ENCODE peak calls at places on chromosomes 1 and 21, in six cellular contexts. One of them, this sample, is unnamed.

GRCh38 chr1:236280438-236281285 is 1.1 kb downstream of the ERO1B start:
- DNase-seq in H1: no peak
- DNase-seq in K562: peak
- DNase-seq in GM12891: no peak
- DNase-seq in GM12878: no peak
- DNase-seq in HepG2: no peak
- DNase-seq in this sample: no peak

GRCh38 chr1:55559802-55560201 is 344.6 kb upstream of the USP24 start:
- DNase-seq in H1: no peak
- DNase-seq in K562: no peak
- DNase-seq in GM12891: no peak
- DNase-seq in GM12878: no peak
- DNase-seq in HepG2: no peak
- DNase-seq in this sample: no peak

GRCh38 chr21:26445440-26445839 is 127.6 kb downstream of the CYYR1 start:
- DNase-seq in H1: no peak
- DNase-seq in K562: no peak
- DNase-seq in GM12891: no peak
- DNase-seq in GM12878: no peak
- DNase-seq in HepG2: no peak
- DNase-seq in this sample: no peak

GRCh38 chr1:239308701-239309333 is 77.6 kb upstream of the CHRM3 start:
- DNase-seq in H1: peak
- DNase-seq in K562: peak
- DNase-seq in GM12891: peak
- DNase-seq in GM12878: no peak
- DNase-seq in HepG2: no peak
- DNase-seq in this sample: no peak

GRCh38 chr1:181044449-181044966 is 10.7 kb downstream of the MR1 start:
- DNase-seq in H1: no peak
- DNase-seq in K562: no peak
- DNase-seq in GM12891: peak
- DNase-seq in GM12878: peak
- DNase-seq in HepG2: peak
- DNase-seq in this sample: no peak

GRCh38 chr1:93541045-93541444 is 93.1 kb downstream of the FNBP1L start:
- DNase-seq in H1: no peak
- DNase-seq in K562: no peak
- DNase-seq in GM12891: no peak
- DNase-seq in GM12878: no peak
- DNase-seq in HepG2: no peak
- DNase-seq in this sample: no peak

GRCh38 chr1:38929476-38929875 is 12.2 kb downstream of the RHBDL2 start:
- DNase-seq in H1: no peak
- DNase-seq in K562: no peak
- DNase-seq in GM12891: no peak
- DNase-seq in GM12878: no peak
- DNase-seq in HepG2: no peak
- DNase-seq in this sample: no peak

GRCh38 chr1:116724765-116725375 is 29.4 kb upstream of the CD2 start:
- DNase-seq in H1: no peak
- DNase-seq in K562: peak
- DNase-seq in GM12891: no peak
- DNase-seq in GM12878: no peak
- DNase-seq in HepG2: peak
- DNase-seq in this sample: no peak

GRCh38 chr1:59879556-59879955 is 47.0 kb downstream of the CYP2J2 start:
- DNase-seq in H1: no peak
- DNase-seq in K562: peak
- DNase-seq in GM12891: no peak
- DNase-seq in GM12878: no peak
- DNase-seq in HepG2: peak
- DNase-seq in this sample: no peak

GRCh38 chr1:205669341-205670142 is 10.8 kb downstream of the SLC45A3 start:
- DNase-seq in H1: no peak
- DNase-seq in K562: no peak
- DNase-seq in GM12891: no peak
- DNase-seq in GM12878: no peak
- DNase-seq in HepG2: no peak
- DNase-seq in this sample: peak

GRCh38 chr1:217164403-217164802 is 441.2 kb upstream of the ESRRG start:
- DNase-seq in H1: no peak
- DNase-seq in K562: no peak
- DNase-seq in GM12891: no peak
- DNase-seq in GM12878: no peak
- DNase-seq in HepG2: no peak
- DNase-seq in this sample: no peak

GRCh38 chr1:15616704-15617172 is 520 bp upstream of the DDI2 start:
- DNase-seq in H1: no peak
- DNase-seq in K562: no peak
- DNase-seq in GM12891: no peak
- DNase-seq in GM12878: no peak
- DNase-seq in HepG2: no peak
- DNase-seq in this sample: no peak

GRCh38 chr1:244460195-244460594 is 878 bp upstream of the CATSPERE start:
- DNase-seq in H1: no peak
- DNase-seq in K562: peak
- DNase-seq in GM12891: no peak
- DNase-seq in GM12878: no peak
- DNase-seq in HepG2: no peak
- DNase-seq in this sample: no peak

GRCh38 chr1:227134686-227135314 is 183.5 kb downstream of the CDC42BPA start:
- DNase-seq in H1: no peak
- DNase-seq in K562: peak
- DNase-seq in GM12891: no peak
- DNase-seq in GM12878: no peak
- DNase-seq in HepG2: no peak
- DNase-seq in this sample: no peak

GRCh38 chr1:167617100-167617949 is 12.7 kb upstream of the RCSD1 start:
- DNase-seq in H1: no peak
- DNase-seq in K562: peak
- DNase-seq in GM12891: no peak
- DNase-seq in GM12878: peak
- DNase-seq in HepG2: no peak
- DNase-seq in this sample: no peak

GRCh38 chr1:17213433-17214148 is 8.7 kb downstream of the PADI1 start:
- DNase-seq in H1: no peak
- DNase-seq in K562: no peak
- DNase-seq in GM12891: no peak
- DNase-seq in GM12878: no peak
- DNase-seq in HepG2: no peak
- DNase-seq in this sample: no peak

GRCh38 chr1:3930282-3930681 is 30.2 kb upstream of the C1orf174 start:
- DNase-seq in H1: no peak
- DNase-seq in K562: no peak
- DNase-seq in GM12891: no peak
- DNase-seq in GM12878: no peak
- DNase-seq in HepG2: no peak
- DNase-seq in this sample: no peak

GRCh38 chr1:111197598-111198289 is 2.7 kb downstream of the DENND2D start:
- DNase-seq in H1: peak
- DNase-seq in K562: peak
- DNase-seq in GM12891: no peak
- DNase-seq in GM12878: no peak
- DNase-seq in HepG2: no peak
- DNase-seq in this sample: no peak

GRCh38 chr1:100354971-100355394 is 2.7 kb downstream of the CDC14A start:
- DNase-seq in H1: no peak
- DNase-seq in K562: peak
- DNase-seq in GM12891: no peak
- DNase-seq in GM12878: no peak
- DNase-seq in HepG2: peak
- DNase-seq in this sample: no peak

GRCh38 chr1:89429062-89429461 is 65.2 kb downstream of the GBP6 start:
- DNase-seq in H1: no peak
- DNase-seq in K562: no peak
- DNase-seq in GM12891: no peak
- DNase-seq in GM12878: no peak
- DNase-seq in HepG2: no peak
- DNase-seq in this sample: no peak

GRCh38 chr1:87674791-87675190 is 346.1 kb downstream of the LMO4 start:
- DNase-seq in H1: no peak
- DNase-seq in K562: no peak
- DNase-seq in GM12891: no peak
- DNase-seq in GM12878: no peak
- DNase-seq in HepG2: no peak
- DNase-seq in this sample: no peak

DNA sequence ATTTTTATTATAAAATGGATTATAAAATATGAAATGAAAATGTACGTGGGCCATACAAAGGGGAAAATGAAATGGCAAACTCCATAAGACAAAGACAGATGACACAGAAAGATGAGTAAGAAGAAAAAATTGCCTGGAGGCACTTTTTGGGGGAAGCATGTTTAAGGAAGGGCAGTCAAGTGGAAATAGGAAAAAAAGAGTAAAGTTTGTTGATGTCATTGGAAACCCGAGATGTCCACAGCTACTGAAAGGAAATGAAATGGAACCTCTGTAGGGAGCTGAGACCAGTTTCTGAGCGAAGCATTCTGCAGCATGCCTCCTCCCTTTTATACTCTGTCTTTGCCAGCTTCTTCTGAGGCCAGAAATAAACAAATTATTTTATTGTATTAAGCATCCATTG is 203.4 kb upstream of the UBE2U start:
- DNase-seq in H1: no peak
- DNase-seq in K562: no peak
- DNase-seq in GM12891: no peak
- DNase-seq in GM12878: no peak
- DNase-seq in HepG2: no peak
- DNase-seq in this sample: no peak
- TF ChIP-seq TAF1 in H1: no peak
- TF ChIP-seq TAF1 in K562: no peak
- TF ChIP-seq TAF1 in GM12891: no peak
- TF ChIP-seq TAF1 in GM12878: no peak
- TF ChIP-seq TAF1 in HepG2: no peak
- TF ChIP-seq TAF1 in this sample: no peak

DNA sequence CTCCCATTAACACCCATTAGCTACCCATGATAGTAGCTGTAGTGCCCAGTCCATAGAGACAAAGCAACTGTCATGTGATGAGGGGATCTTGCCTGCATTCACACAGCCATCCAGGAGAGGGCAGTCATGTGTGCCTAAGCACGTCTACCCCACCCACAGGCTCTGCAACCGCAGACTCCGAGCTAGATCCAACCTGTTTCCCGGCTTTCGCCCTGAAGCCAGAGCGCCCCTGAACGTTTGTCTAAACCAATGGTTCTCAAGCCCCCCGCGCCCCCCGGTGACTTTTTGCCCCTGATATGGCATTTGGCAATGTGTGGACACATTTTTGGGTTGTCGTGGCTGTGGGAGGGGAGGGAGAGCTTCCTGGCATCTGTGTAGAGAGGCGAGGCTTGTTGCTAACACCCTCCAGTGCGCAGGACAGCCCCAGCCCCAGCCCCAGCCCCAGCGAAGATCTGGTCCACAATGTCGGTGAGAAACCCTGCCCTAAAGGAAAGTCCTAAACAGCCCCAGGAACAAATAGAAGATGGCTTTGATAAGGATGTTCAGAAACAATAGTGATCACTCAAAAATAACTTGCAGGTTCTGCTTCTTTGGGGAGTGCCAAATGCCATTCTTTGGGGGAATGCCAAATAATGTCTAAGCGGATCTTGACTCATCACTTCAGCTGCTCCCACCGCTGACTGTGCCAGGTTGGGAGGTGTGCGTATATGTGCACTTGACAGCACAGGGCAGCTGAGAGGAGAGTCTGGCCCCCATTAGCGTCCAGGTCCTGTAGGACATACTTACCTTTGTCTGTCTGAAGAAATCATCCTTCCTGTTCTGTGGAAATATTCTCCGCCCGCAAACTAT is 34.5 kb downstream of the SLC44A3 start:
- DNase-seq in H1: peak
- DNase-seq in K562: peak
- DNase-seq in GM12891: peak
- DNase-seq in GM12878: peak
- DNase-seq in HepG2: peak
- DNase-seq in this sample: peak
- TF ChIP-seq POLR2A in H1: no peak
- TF ChIP-seq POLR2A in K562: no peak
- TF ChIP-seq POLR2A in GM12891: no peak
- TF ChIP-seq POLR2A in GM12878: no peak
- TF ChIP-seq POLR2A in HepG2: no peak
- TF ChIP-seq POLR2A in this sample: no peak

GRCh38 chr21:30320215-30320614 is at the start of gene KRTAP26-1:
- DNase-seq in H1: no peak
- DNase-seq in K562: no peak
- DNase-seq in GM12891: no peak
- DNase-seq in GM12878: no peak
- DNase-seq in HepG2: no peak
- DNase-seq in this sample: no peak

DNA sequence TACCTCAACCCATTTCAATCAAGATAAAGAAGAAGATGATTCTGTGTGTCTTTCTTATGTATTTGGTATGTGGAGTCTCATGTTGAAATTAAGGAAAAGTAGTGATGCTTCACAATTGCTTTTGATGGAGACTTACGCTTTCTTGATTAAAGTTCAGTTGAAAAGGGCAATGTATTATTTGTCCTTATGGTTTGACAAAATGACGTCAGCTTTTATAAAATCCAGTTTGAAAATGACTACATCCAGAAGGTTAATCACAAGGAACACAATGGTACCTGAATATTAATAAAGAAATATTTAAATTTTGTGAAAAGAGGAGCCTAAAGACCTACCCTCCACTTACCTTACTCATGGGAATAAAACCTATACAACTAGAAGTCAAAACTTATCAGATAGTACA is 4.4 kb downstream of the KRTAP26-1 start:
- DNase-seq in H1: no peak
- DNase-seq in K562: no peak
- DNase-seq in GM12891: no peak
- DNase-seq in GM12878: no peak
- DNase-seq in HepG2: no peak
- DNase-seq in this sample: no peak
- TF ChIP-seq TAF1 in H1: no peak
- TF ChIP-seq TAF1 in K562: no peak
- TF ChIP-seq TAF1 in GM12891: no peak
- TF ChIP-seq TAF1 in GM12878: no peak
- TF ChIP-seq TAF1 in HepG2: no peak
- TF ChIP-seq TAF1 in this sample: no peak

DNA sequence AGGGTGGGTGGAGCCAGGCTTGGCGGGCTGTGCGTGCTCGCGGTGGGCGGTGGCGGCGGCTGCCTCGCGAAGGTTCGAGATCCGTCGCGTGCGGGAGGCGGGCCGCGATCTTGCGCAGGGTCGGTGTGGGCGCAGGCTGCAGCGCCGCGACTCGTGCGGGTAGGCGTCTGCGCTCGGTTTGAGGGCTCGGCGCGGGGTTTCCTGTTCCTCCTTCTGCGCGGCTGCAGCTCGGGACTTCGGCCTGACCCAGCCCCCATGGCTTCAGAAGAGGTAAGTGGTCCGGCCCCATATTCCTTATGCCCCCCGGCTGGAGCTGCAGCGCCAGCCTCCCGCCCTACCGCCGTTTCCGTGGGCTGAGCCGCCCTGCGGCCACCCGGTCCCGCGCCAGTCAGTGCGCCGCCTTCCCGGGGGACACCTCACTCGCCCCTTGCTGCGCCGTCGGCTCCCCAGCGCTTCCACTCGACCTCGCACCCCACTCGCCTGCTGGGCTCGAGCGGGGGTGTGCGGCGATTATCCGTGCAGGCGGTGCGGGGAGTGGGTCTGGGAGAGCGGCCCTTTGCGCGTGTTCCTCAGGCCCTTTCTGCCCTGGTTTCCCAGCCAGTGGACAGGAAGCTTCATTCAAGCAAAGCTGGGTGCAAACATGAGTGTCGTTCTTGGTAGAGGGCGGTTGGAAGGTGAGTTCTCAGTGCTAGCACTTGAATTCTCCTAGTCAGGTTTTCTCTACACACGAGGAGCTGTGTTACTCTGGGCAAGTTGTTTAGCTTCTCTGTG is at the start of gene CACYBP:
- DNase-seq in H1: no peak
- DNase-seq in K562: no peak
- DNase-seq in GM12891: peak
- DNase-seq in GM12878: no peak
- DNase-seq in HepG2: peak
- DNase-seq in this sample: no peak
- TF ChIP-seq POLR2A in H1: peak
- TF ChIP-seq POLR2A in K562: no peak
- TF ChIP-seq POLR2A in GM12891: no peak
- TF ChIP-seq POLR2A in GM12878: peak
- TF ChIP-seq POLR2A in HepG2: peak
- TF ChIP-seq POLR2A in this sample: no peak